ENCODE peak calls at places on chromosome 14, in four cellular contexts. B is GM12878, U is H1, N is SK-N-SH. J is an unnamed sample.

GRCh38 chr14:24678801-24679247 is 44.8 kb upstream of the GZMB start:
- DNase-seq in U (peak), N (peak), B (peak), J (peak)

GRCh38 chr14:35369701-35370191 is 34.8 kb downstream of the NFKBIA start:
- DNase-seq in N (no peak), B (no peak), U (no peak), J (no peak)

GRCh38 chr14:72126091-72126490 is 193.9 kb downstream of the RGS6 start:
- DNase-seq in B (no peak), U (no peak), N (no peak), J (no peak)

GRCh38 chr14:79701371-79701770 is 509.9 kb downstream of the DIO2 start:
- DNase-seq in N (no peak), U (no peak), B (no peak), J (no peak)

GRCh38 chr14:75911883-75912282 is 69.9 kb downstream of the TGFB3 start:
- DNase-seq in B (no peak), U (peak), N (no peak), J (no peak)

GRCh38 chr14:77864580-77864979 is 64.7 kb downstream of the ADCK1 start:
- DNase-seq in B (no peak), N (no peak), U (no peak), J (no peak)

GRCh38 chr14:22375321-22375930 is 213.6 kb downstream of the DAD1 start:
- DNase-seq in N (peak), U (no peak), B (no peak), J (peak)

GRCh38 chr14:63662776-63663175 is 21.1 kb upstream of the WDR89 start:
- DNase-seq in B (no peak), N (no peak), U (no peak), J (no peak)

GRCh38 chr14:52268191-52269061 is 928 bp downstream of the PTGDR start:
- DNase-seq in U (peak), N (peak), B (no peak), J (no peak)

GRCh38 chr14:97198813-97199212 is 401.6 kb downstream of the VRK1 start:
- DNase-seq in B (no peak), U (no peak), N (no peak), J (no peak)

GRCh38 chr14:102029956-102030355 is 56.9 kb downstream of the HSP90AA1 start:
- DNase-seq in B (no peak), N (no peak), U (no peak), J (no peak)

GRCh38 chr14:49314756-49315155 is 271.4 kb downstream of the RPS29 start:
- DNase-seq in N (no peak), U (no peak), B (no peak), J (no peak)

GRCh38 chr14:91870001-91870400 is 2.7 kb upstream of the TC2N start:
- DNase-seq in N (no peak), B (no peak), U (no peak), J (no peak)

GRCh38 chr14:29717906-29718305 is 209.7 kb downstream of the PRKD1 start:
- DNase-seq in B (no peak), N (no peak), U (no peak), J (no peak)

GRCh38 chr14:64215274-64215673 is 78.9 kb downstream of the ESR2 start:
- DNase-seq in N (no peak), B (no peak), U (no peak), J (no peak)

GRCh38 chr14:74380172-74380571 is 31.9 kb downstream of the VRTN start:
- DNase-seq in U (no peak), B (no peak), N (no peak), J (no peak)

GRCh38 chr14:96092936-96093335 is 53.8 kb downstream of the C14orf132 start:
- DNase-seq in B (no peak), N (no peak), U (no peak), J (no peak)

GRCh38 chr14:89000007-89000942 is 175.8 kb downstream of the TTC8 start:
- DNase-seq in U (no peak), B (no peak), N (no peak), J (peak)

GRCh38 chr14:99381688-99382060 is 99.0 kb downstream of the SETD3 start:
- DNase-seq in B (no peak), N (no peak), U (no peak), J (no peak)

GRCh38 chr14:96660667-96661066 is 136.5 kb upstream of the VRK1 start:
- DNase-seq in N (no peak), B (no peak), U (peak), J (no peak)

GRCh38 chr14:105472496-105472991 is 2.1 kb upstream of the CRIP2 start:
- DNase-seq in B (no peak), U (no peak), N (peak), J (no peak)

GRCh38 chr14:97707603-97708002 is 910.4 kb downstream of the VRK1 start:
- DNase-seq in B (peak), U (no peak), N (no peak), J (no peak)

GRCh38 chr14:92945544-92945943 is 22.6 kb downstream of the CHGA start:
- DNase-seq in B (no peak), N (peak), U (no peak), J (no peak)

GRCh38 chr14:105315941-105316562 is 1.5 kb downstream of the PACS2 start:
- DNase-seq in N (peak), U (no peak), B (no peak), J (no peak)

GRCh38 chr14:39091716-39092115 is 11.3 kb downstream of the SEC23A start:
- DNase-seq in B (no peak), U (no peak), N (no peak), J (no peak)

GRCh38 chr14:102908766-102909455 is 13.6 kb upstream of the AMN start:
- DNase-seq in B (no peak), U (no peak), N (peak), J (no peak)

GRCh38 chr14:22469541-22470303 is 119.3 kb downstream of the DAD1 start:
- DNase-seq in N (no peak), B (no peak), U (no peak), J (no peak)

GRCh38 chr14:96581902-96582640 is 79.9 kb downstream of the PAPOLA start:
- DNase-seq in U (no peak), N (peak), B (no peak), J (no peak)

GRCh38 chr14:30903285-30904124 is 29.1 kb downstream of the COCH start:
- DNase-seq in U (no peak), B (no peak), N (no peak), J (no peak)

GRCh38 chr14:89237923-89238529 is 179.0 kb downstream of the FOXN3 start:
- DNase-seq in B (no peak), U (no peak), N (peak), J (no peak)

GRCh38 chr14:93019367-93019843 is 96.3 kb downstream of the ITPK1 start:
- DNase-seq in U (no peak), B (no peak), N (no peak), J (no peak)

GRCh38 chr14:100664841-100665425 is 61.8 kb upstream of the DLK1 start:
- DNase-seq in B (no peak), U (no peak), N (no peak), J (no peak)

GRCh38 chr14:46596236-46596635 is 55.3 kb downstream of the RPL10L start:
- DNase-seq in U (no peak), N (no peak), B (no peak), J (no peak)

GRCh38 chr14:33548606-33549005 is 402.3 kb downstream of the EGLN3 start:
- DNase-seq in N (no peak), U (no peak), B (no peak), J (no peak)
- TF ChIP-seq GABPA in N (no peak), U (no peak), B (no peak), J (no peak)

GRCh38 chr14:65410640-65411039 is 1.9 kb upstream of the FUT8 start:
- DNase-seq in U (no peak), N (no peak), B (no peak), J (no peak)
- H3K4me3 ChIP-seq in U (no peak), N (no peak), B (peak), J (no peak)

GRCh38 chr14:104184506-104184905 is 46.1 kb downstream of the KIF26A start:
- DNase-seq in N (peak), U (no peak), B (no peak), J (no peak)
- TF ChIP-seq GABPA in N (no peak), U (no peak), B (no peak), J (no peak)

DNA sequence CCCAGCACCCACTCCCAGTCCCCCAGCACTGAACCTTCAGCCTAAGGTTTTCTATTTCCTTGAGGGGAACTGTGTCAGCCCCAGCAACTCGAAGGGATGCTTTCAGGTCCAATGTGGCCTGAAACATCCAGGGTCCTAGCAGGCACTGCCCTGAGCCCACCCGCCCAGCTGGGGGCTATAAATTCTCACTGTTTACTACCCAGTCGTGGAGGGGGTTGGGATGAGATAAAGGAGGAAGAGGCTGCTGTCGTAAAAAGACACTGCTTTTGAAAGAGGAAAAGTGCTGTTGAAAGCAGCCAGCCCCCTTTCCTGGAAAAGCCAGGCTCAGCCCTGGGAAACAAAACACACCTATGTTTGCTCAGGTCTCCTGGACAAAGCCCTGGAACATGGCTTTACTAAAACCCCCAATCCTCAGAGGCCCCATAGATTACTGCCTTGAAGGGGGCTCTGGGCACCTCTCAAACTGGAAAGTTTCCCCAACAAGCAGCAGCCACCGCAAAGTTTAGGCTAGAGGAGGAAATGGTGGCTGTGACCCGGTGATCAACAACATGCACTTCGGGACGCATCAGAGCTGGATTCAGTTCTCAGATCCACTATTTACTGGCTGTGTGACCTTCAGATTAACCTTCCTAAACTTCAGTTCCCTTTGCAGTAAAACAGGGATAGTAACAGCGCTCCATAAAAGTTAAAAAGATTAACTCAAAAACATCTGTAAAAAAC is 51.0 kb downstream of the ACTN1 start:
- DNase-seq in N (no peak), B (no peak), U (no peak), J (peak)
- H3K4me3 ChIP-seq in N (no peak), B (no peak), U (no peak), J (no peak)

DNA sequence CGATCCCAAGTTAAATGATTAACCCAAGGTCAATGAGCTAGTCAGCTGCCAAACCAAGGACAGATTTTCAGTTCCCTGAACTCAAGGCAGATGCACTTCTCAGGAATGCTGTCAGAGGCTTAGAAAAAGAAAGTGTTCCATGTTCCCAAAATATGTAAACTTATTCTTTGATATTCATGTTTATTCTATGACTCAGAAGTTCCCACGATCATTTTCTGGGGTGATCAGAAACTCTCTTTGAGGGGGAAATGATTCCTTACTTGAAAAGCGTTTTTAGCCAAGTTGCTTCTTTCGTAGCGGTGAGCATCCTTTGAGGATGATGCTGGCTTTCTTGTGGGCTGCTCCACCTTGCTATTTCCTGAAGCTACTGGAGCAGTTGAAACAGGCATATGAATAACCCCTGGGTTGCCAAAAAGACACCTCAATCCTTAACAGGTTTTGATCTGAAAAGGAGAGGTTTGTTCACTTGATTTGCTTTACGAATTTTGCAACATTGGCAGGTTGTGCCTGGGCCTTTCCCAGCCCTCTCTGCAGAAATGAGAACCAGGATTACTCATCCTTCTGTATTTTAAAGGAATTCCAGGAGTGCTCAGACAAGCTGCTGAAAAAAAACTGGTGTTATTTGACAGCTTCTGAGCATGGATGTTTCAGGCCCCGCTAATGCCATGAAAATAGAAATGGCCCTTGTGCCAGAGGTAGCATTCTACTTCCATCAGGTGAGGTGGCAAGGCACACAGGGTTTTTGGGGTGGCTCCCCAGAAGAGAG is 121.4 kb upstream of the HIF1A start:
- DNase-seq in N (no peak), U (no peak), B (no peak), J (no peak)
- TF ChIP-seq GABPA in N (no peak), U (no peak), B (no peak), J (no peak)

GRCh38 chr14:61277784-61278183 is 3.4 kb downstream of the TMEM30B start:
- DNase-seq in B (no peak), N (no peak), U (no peak), J (no peak)
- H3K4me3 ChIP-seq in B (no peak), N (no peak), U (no peak), J (no peak)

GRCh38 chr14:56549721-56550120 is 29.9 kb upstream of the TMEM260 start:
- DNase-seq in B (no peak), N (no peak), U (no peak), J (no peak)

GRCh38 chr14:56554301-56554700 is 25.3 kb upstream of the TMEM260 start:
- DNase-seq in N (no peak), B (no peak), U (no peak), J (no peak)

GRCh38 chr14:56555921-56556570 is 23.6 kb upstream of the TMEM260 start:
- DNase-seq in B (no peak), U (no peak), N (peak), J (no peak)

DNA sequence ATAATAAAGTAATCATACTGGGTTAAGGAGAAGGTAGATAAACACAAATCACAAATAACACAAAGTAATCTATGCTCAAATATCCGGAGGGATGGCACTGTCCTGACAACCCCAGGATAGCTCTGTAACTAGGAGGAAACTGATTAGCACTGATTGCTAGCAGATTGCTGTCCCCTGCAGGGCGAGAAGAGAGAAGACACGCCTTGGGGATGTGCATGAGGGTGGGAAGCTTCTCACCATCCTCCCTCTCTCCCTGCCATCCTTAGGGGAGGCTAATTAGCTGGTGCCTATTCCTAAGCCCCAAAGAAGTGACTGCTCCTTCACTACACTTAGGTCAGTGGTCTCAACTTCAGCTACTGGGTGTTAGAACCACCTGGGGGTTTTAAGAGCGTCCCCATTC is 27.0 kb upstream of the TMEM260 start:
- DNase-seq in N (no peak), B (no peak), U (no peak), J (no peak)
- TF ChIP-seq GABPA in N (no peak), B (no peak), U (no peak), J (no peak)

DNA sequence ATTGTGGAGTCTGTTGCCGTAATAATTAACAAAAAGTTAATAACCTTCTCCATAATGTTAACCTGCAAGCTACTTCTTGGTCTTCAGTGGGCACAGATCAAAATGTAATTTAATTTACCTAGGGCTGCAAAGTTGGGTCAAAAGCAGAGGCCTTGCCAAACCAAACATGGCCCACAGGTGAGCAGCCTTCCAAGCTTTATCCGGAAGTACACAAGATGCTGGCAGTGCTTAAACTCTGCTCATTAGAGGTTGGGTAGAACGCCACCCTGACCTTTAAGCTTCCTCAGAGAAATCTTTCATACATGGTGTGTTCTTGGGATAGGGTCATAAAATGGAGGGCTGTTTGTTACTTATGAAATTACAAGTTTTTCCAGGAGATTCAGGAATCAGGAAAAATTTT is 7.4 kb downstream of the EGLN3 start:
- DNase-seq in B (no peak), U (no peak), N (no peak), J (no peak)
- H3K4me3 ChIP-seq in B (no peak), U (no peak), N (no peak), J (no peak)